ENCODE peak calls at places on chromosomes 7 and 10, in six cellular contexts. T is GM12891, U is K562, L is H1, S is GM12878, F is HepG2. C is an unnamed sample.

GRCh38 chr7:156892086-156892800 is 740 bp downstream of the LMBR1 start:
- DNase-seq in T (peak), U (peak), L (peak), S (no peak), F (peak), C (peak)

GRCh38 chr7:92765725-92766124 is 70.6 kb downstream of the CDK6 start:
- DNase-seq in T (no peak), U (no peak), L (no peak), S (no peak), F (no peak), C (no peak)

GRCh38 chr10:132563485-132564248 is 26.1 kb downstream of the INPP5A start:
- DNase-seq in T (peak), U (no peak), L (no peak), S (peak), F (no peak), C (no peak)

GRCh38 chr10:69728335-69728861 is 73.3 kb upstream of the COL13A1 start:
- DNase-seq in T (no peak), U (no peak), L (no peak), S (no peak), F (no peak), C (no peak)

GRCh38 chr7:134750083-134751062 is 29.1 kb upstream of the CALD1 start:
- DNase-seq in T (peak), U (peak), L (peak), S (no peak), F (peak), C (peak)

GRCh38 chr7:36370046-36370445 is 19.6 kb upstream of the ANLN start:
- DNase-seq in T (no peak), U (no peak), L (no peak), S (no peak), F (no peak), C (no peak)

GRCh38 chr7:35584990-35585389 is 109.9 kb downstream of the HERPUD2 start:
- DNase-seq in T (no peak), U (no peak), L (no peak), S (no peak), F (no peak), C (no peak)

GRCh38 chr10:123858039-123858740 is 33.4 kb downstream of the CPXM2 start:
- DNase-seq in T (no peak), U (no peak), L (peak), S (no peak), F (no peak), C (no peak)

GRCh38 chr10:58268454-58268945 is 462 bp upstream of the CISD1 start:
- DNase-seq in T (no peak), U (no peak), L (no peak), S (no peak), F (no peak), C (no peak)

GRCh38 chr7:26631601-26632000 is 232.8 kb downstream of the SKAP2 start:
- DNase-seq in T (no peak), U (no peak), L (no peak), S (no peak), F (no peak), C (no peak)

GRCh38 chr10:16597656-16598055 is 76.0 kb upstream of the C1QL3 start:
- DNase-seq in T (no peak), U (peak), L (no peak), S (no peak), F (no peak), C (no peak)

GRCh38 chr7:81767883-81768282 is 2.0 kb downstream of the HGF start:
- DNase-seq in T (no peak), U (no peak), L (no peak), S (no peak), F (no peak), C (no peak)

DNA sequence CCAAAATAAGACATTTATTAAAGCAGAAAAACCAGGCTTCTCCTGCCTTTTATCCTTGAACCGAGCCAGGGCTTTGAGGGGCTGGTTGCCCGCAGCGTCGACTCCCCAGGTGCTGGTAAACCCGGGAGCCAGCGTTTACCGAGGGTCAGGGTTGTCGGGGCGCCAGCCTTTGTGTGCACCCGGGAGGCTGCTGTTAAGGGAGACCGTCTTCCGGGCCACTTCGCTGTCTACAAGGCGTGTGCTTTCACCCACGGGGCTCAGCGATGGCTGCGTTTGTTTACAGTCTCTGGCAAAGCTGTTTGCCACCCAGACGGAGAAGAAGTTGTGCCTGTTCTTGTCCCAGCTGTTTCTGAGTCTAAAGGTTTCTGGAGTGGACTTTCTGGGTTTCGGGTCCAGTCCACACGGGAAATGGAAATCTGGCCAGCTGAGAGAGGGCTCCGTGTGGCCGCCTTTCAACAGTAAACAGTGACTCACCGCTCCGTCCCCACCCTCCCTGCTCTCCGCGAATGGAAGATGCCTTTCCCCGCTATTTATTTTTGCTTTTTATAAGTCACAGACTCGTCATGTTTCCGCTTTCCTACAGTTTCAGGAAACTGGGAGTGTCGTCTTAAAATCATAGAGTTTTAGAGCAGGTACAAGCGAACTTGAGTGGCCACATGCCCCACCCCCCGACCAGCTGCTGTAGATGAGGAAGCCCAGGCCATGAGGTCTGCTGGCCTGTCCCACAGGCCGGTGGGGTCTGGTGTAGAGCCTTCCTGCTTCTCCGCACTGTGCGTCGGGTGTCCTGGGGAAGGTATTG is 2.2 kb downstream of the MAFK start:
- DNase-seq in T (no peak), U (no peak), L (no peak), S (no peak), F (peak), C (no peak)
- TF ChIP-seq POLR2AphosphoS5 in T (no peak), U (no peak), L (no peak), S (no peak), F (peak), C (no peak)

DNA sequence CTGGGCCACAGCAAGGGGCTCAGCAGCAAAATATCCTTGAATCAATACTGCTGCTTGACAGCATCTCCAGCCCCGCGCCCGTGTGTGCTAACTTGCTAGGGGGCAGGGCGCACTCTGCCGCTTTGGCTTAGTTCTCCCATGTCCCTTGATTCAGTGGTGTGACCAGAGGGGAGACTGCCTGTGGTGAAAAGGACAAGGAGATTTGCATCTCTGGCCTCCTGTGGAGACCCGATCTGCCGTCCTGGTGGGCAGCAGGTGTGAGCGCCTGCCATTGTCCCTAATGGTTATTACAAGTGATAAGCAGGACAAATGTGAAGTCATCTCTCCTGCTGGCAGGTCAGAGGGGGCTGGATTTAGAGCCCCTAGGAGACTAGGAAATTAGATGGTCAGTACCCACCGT is 500.2 kb upstream of the GALNT17 start:
- DNase-seq in T (no peak), U (no peak), L (peak), S (no peak), F (no peak), C (no peak)
- TF ChIP-seq TAF1 in T (no peak), U (no peak), L (no peak), S (no peak), F (no peak), C (no peak)

DNA sequence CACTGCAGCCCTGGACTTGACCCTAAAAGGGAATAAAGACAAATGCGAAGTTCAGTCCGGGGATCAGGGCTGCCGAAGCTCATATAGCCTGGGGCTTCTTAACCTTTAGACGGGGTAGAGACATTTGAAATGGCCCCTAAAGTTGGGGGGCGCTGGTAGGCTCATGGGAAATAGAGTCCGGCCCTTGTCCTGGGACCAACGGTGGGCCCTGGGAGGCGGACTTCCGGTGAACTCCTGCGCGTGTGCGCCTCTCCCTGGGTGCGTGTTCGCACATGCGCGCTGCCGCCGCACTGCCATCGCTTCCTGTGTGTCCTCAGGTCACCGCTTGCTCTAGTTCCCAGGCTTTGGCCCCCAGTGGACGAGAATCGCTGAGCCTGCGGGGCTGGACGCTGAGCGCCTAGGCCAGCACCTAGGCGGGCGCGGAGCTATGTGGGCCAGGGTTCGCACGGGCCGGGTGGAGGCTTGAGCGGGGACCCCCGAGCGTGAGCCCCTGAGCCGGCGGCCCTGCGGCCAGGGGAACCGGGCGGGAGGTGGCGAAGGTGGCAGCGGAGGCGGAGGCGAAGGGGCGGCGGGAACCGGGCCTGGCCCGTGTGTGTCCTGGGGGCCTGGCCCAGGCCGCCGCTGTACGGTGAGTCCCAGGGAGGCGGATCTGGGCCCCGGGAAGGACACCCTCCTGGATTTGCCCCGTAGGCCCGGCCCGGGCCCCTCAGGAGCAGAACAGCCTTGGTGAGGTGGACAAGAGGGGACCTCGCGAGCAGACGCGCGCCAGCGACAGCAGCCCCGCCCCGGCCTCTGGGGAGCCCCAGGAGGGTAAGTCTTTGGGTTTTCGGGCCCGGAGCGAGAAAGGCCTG is 23.0 kb upstream of the ZNF12 start:
- DNase-seq in T (peak), U (peak), L (peak), S (peak), F (peak), C (peak)
- TF ChIP-seq POLR2A in T (peak), U (peak), L (no peak), S (peak), F (peak), C (peak)

GRCh38 chr10:84762754-84763394 is 434.5 kb downstream of the CCSER2 start:
- DNase-seq in T (no peak), U (no peak), L (no peak), S (no peak), F (no peak), C (no peak)
- TF ChIP-seq POLR2AphosphoS5 in T (no peak), U (no peak), L (no peak), S (no peak), F (no peak), C (no peak)

DNA sequence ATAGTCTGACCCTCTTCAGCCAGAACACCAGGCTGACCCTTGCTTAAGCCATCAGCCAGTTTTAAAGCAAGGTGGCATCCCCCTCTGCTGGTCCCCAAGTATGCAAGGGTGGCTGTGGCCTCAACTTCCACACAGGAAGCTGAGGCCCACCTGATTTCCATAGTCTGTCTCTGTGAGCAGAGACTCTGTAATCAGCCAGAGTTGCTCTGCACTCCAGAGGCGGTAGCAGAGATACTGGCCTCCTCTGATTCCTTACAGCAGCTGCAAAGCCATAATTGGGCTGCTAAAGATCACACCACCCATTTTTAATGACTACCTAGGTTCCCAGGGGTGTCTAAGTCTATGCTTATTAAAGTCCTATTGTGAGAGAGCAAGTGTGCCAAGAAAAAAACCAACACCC is 1.8 kb downstream of the PDAP1 start:
- DNase-seq in T (no peak), U (no peak), L (no peak), S (no peak), F (no peak), C (no peak)
- TF ChIP-seq TAF1 in T (no peak), U (no peak), L (no peak), S (no peak), F (no peak), C (no peak)

GRCh38 chr7:140696024-140696678 is 357 bp upstream of the NDUFB2 start:
- DNase-seq in T (peak), U (peak), L (no peak), S (no peak), F (peak), C (no peak)

GRCh38 chr7:140698477-140698876 is 2.0 kb downstream of the NDUFB2 start:
- DNase-seq in T (no peak), U (no peak), L (no peak), S (no peak), F (no peak), C (no peak)

GRCh38 chr7:140695381-140695780 is 1.1 kb upstream of the NDUFB2 start:
- DNase-seq in T (no peak), U (no peak), L (peak), S (no peak), F (no peak), C (no peak)

GRCh38 chr7:140697447-140698143 is 1.1 kb downstream of the NDUFB2 start:
- DNase-seq in T (no peak), U (no peak), L (peak), S (no peak), F (no peak), C (no peak)

GRCh38 chr7:140696679-140697446 is at the start of gene NDUFB2:
- DNase-seq in T (peak), U (peak), L (peak), S (peak), F (peak), C (peak)
- TF ChIP-seq POLR2A in T (peak), U (peak), L (no peak), S (peak), F (peak), C (peak)

GRCh38 chr7:132255898-132256297 is 320.4 kb downstream of the PLXNA4 start:
- DNase-seq in T (no peak), U (no peak), L (no peak), S (no peak), F (peak), C (no peak)
- TF ChIP-seq POLR2AphosphoS5 in T (no peak), U (no peak), L (no peak), S (no peak), F (no peak), C (no peak)

GRCh38 chr7:47383696-47384445 is 198.0 kb downstream of the TNS3 start:
- DNase-seq in T (no peak), U (no peak), L (no peak), S (no peak), F (no peak), C (no peak)
- TF ChIP-seq TAF1 in T (no peak), U (no peak), L (no peak), S (no peak), F (no peak), C (no peak)

C was measured in GM12892.